ENCODE peak calls at places on chromosome 22, in nine cellular contexts. R is erythroblast, C is IMR-90, A is H54, P is heart left ventricle, N is HCT116, T is endothelial cell of umbilical vein, O is prostate gland, G is tibial nerve. L is an unnamed sample.

GRCh38 chr22:23857606-23858483 is at the start of gene SLC2A11:
- DNase-seq in R (peak; percentile 97), C (peak; percentile 97), A (peak; percentile 94), P (peak; percentile 95), N (peak; percentile 92), T (peak; percentile 98), O (peak; percentile 95), G (peak; percentile 87), L (peak; percentile 95)

GRCh38 chr22:25362215-25362882 is 142.9 kb downstream of the CRYBB2 start:
- DNase-seq in R (peak; percentile 67), C (peak; percentile 38), A (no peak), P (peak; percentile 61), N (peak; percentile 21), T (peak; percentile 54), O (peak; percentile 45), G (peak; percentile 83), L (peak; percentile 75)

GRCh38 chr22:24985824-24986214 is 33.3 kb downstream of the KIAA1671 start:
- DNase-seq in R (no peak), C (peak; percentile 10), A (no peak), P (peak; percentile 74), N (no peak), T (peak; percentile 99), O (no peak), G (no peak), L (no peak)

GRCh38 chr22:46044718-46045458 is 67.9 kb upstream of the WNT7B start:
- DNase-seq in R (no peak), C (no peak), A (no peak), P (no peak), N (no peak), T (no peak), O (no peak), G (no peak), L (peak; percentile 62)

GRCh38 chr22:38398609-38399401 is 56.2 kb downstream of the KCNJ4 start:
- DNase-seq in R (peak; percentile 94), C (peak; percentile 63), A (no peak), P (peak; percentile 89), N (no peak), T (peak; percentile 42), O (peak; percentile 81), G (peak; percentile 83), L (peak; percentile 93)

GRCh38 chr22:45932066-45932465 is 44.9 kb downstream of the WNT7B start:
- DNase-seq in R (no peak), C (no peak), A (no peak), P (no peak), N (no peak), T (no peak), O (no peak), G (no peak), L (no peak)

GRCh38 chr22:23777776-23778575 is 5.3 kb downstream of the MMP11 start:
- DNase-seq in R (no peak), C (peak; percentile 18), A (no peak), P (peak; percentile 66), N (no peak), T (no peak), O (no peak), G (no peak), L (no peak)

GRCh38 chr22:25643232-25644000 is 78.9 kb downstream of the GRK3 start:
- DNase-seq in R (no peak), C (no peak), A (no peak), P (no peak), N (no peak), T (no peak), O (no peak), G (no peak), L (no peak)

GRCh38 chr22:46953968-46954755 is 191.7 kb downstream of the TBC1D22A start:
- DNase-seq in R (no peak), C (peak; percentile 13), A (no peak), P (no peak), N (no peak), T (no peak), O (no peak), G (no peak), L (no peak)

GRCh38 chr22:40668611-40669390 is 10.5 kb upstream of the MCHR1 start:
- DNase-seq in R (no peak), C (peak; percentile 89), A (peak; percentile 27), P (no peak), N (peak; percentile 31), T (peak; percentile 82), O (no peak), G (no peak), L (no peak)

GRCh38 chr22:45631140-45631539 is 40.5 kb upstream of the ATXN10 start:
- DNase-seq in R (no peak), C (no peak), A (no peak), P (no peak), N (no peak), T (no peak), O (no peak), G (no peak), L (no peak)

GRCh38 chr22:43821606-43822425 is 9.7 kb upstream of the EFCAB6 start:
- DNase-seq in R (no peak), C (no peak), A (no peak), P (no peak), N (no peak), T (no peak), O (no peak), G (no peak), L (peak; percentile 41)

GRCh38 chr22:23137905-23138520 is 3.8 kb downstream of the RSPH14 start:
- DNase-seq in R (no peak), C (no peak), A (no peak), P (no peak), N (no peak), T (no peak), O (no peak), G (no peak), L (peak; percentile 84)

GRCh38 chr22:47303161-47303890 is 540.9 kb downstream of the TBC1D22A start:
- DNase-seq in R (no peak), C (no peak), A (no peak), P (peak; percentile 1), N (no peak), T (no peak), O (no peak), G (no peak), L (no peak)

GRCh38 chr22:32202539-32203180 is 2.2 kb downstream of the RFPL2 start:
- DNase-seq in R (peak; percentile 34), C (peak; percentile 22), A (peak; percentile 20), P (peak; percentile 33), N (peak; percentile 50), T (peak; percentile 45), O (peak; percentile 53), G (no peak), L (peak; percentile 77)

GRCh38 chr22:24039046-24039445 is 27.9 kb downstream of the CABIN1 start:
- DNase-seq in R (no peak), C (no peak), A (no peak), P (no peak), N (no peak), T (no peak), O (no peak), G (no peak), L (no peak)

GRCh38 chr22:39308614-39309363 is 10.6 kb downstream of the RPL3 start:
- DNase-seq in R (peak; percentile 82), C (peak; percentile 96), A (peak; percentile 49), P (no peak), N (peak; percentile 92), T (peak; percentile 88), O (no peak), G (peak; percentile 53), L (no peak)

GRCh38 chr22:37242395-37242918 is 1.6 kb downstream of the RAC2 start:
- DNase-seq in R (peak; percentile 96), C (peak; percentile 38), A (no peak), P (peak; percentile 40), N (no peak), T (peak; percentile 51), O (no peak), G (no peak), L (peak; percentile 59)
- TF ChIP-seq POLR2A in R (peak; percentile 92), C (no peak), A (no peak), P (no peak), N (no peak), T (peak; percentile 32), O (no peak), G (no peak), L (peak; percentile 14)

GRCh38 chr22:49687333-49687732 is 140.3 kb downstream of the BRD1 start:
- DNase-seq in R (no peak), C (no peak), A (no peak), P (no peak), N (no peak), T (no peak), O (no peak), G (no peak), L (no peak)
- TF ChIP-seq POLR2A in R (no peak), C (no peak), A (no peak), P (no peak), N (no peak), T (no peak), O (no peak), G (no peak), L (no peak)

DNA sequence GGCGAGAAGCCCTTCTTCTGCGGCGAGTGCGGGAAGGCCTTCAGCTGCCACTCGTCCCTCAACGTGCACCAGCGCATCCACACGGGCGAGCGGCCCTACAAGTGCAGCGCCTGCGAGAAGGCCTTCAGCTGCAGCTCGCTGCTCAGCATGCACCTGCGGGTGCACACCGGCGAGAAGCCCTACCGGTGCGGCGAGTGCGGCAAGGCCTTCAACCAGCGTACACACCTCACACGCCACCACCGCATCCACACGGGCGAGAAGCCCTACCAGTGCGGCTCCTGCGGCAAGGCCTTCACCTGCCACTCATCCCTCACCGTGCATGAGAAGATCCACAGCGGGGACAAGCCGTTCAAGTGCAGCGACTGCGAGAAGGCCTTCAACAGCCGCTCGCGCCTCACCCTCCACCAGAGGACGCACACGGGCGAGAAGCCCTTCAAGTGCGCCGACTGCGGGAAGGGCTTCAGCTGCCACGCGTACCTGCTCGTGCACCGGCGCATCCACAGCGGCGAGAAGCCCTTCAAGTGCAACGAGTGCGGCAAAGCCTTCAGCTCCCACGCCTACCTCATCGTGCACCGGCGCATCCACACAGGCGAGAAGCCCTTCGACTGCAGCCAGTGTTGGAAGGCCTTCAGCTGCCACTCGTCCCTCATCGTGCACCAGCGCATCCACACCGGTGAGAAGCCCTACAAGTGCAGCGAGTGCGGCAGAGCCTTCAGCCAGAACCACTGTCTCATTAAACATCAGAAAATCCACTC is 12.2 kb downstream of the ZNF74 start:
- DNase-seq in R (no peak), C (no peak), A (no peak), P (no peak), N (no peak), T (no peak), O (no peak), G (no peak), L (no peak)
- TF ChIP-seq POLR2A in R (no peak), C (no peak), A (no peak), P (no peak), N (no peak), T (no peak), O (no peak), G (no peak), L (no peak)

DNA sequence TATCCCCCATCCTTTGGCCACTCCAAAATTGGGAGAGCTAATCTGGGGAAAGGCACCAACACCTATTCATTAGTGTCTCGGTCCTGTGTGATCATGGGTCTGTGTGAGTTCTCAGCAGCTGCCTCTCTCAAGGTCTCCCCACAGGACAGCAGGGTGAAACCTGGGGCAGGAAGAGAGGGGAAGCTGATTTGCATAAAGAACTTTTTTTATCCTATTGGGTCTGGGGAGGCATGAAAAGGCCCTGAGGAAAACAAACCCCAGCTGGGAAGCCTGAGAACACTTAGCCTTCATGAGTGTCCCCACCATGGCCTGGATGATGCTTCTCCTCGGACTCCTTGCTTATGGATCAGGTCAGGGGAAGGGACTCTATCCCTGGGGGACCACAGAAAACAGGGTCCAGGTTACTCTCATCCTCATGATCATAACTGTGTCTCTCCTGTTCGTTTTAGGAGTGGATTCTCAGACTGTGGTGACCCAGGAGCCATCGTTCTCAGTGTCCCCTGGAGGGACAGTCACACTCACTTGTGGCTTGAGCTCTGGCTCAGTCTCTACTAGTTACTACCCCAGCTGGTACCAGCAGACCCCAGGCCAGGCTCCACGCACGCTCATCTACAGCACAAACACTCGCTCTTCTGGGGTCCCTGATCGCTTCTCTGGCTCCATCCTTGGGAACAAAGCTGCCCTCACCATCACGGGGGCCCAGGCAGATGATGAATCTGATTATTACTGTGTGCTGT is 116.0 kb upstream of the TOP3B start:
- DNase-seq in R (no peak), C (no peak), A (no peak), P (no peak), N (no peak), T (no peak), O (no peak), G (no peak), L (no peak)
- TF ChIP-seq POLR2A in R (no peak), C (no peak), A (no peak), P (no peak), N (no peak), T (no peak), O (no peak), G (no peak), L (no peak)